ENCODE peak calls at places on chromosomes 16 and 17, in seven cellular contexts. U is stimulated activated CD4-positive, alpha-beta T cell treated with anti-CD3 and anti-CD28 coated beads, Interleukin-15, amount 100 ng/mL, for 24 hours; M is SK-N-MC; N is anterior cingulate cortex; H is ELR; I is activated CD8-positive, alpha-beta T cell treated with anti-CD3 and anti-CD28 coated beads, Interleukin-2, amount 10 ng/mL, durations not matched to agents 7 days and 5 days; K is AG20443. F is an unnamed sample.

GRCh38 chr17:68657166-68657940 is 56.2 kb upstream of the FAM20A start:
- DNase-seq in H (no peak), U (no peak), N (no peak), K (peak), I (no peak), M (no peak), F (no peak)

GRCh38 chr17:79812969-79813825 is 16.3 kb upstream of the CBX8 start:
- DNase-seq in I (no peak), H (no peak), N (no peak), U (no peak), M (no peak), K (no peak), F (no peak)

GRCh38 chr17:21355586-21355985 is 20.6 kb upstream of the KCNJ12 start:
- DNase-seq in K (no peak), I (no peak), U (no peak), H (no peak), N (no peak), M (no peak), F (no peak)

GRCh38 chr16:55257971-55258613 is 65.9 kb upstream of the IRX6 start:
- DNase-seq in U (peak), I (peak), H (peak), N (no peak), M (no peak), K (peak), F (no peak)

GRCh38 chr16:48617711-48618148 is 7.8 kb upstream of the N4BP1 start:
- DNase-seq in H (no peak), U (no peak), K (peak), M (no peak), N (no peak), I (no peak), F (no peak)

GRCh38 chr16:19528666-19529065 is 4.9 kb downstream of the CCP110 start:
- DNase-seq in M (no peak), N (no peak), K (no peak), U (no peak), I (no peak), H (no peak), F (no peak)

GRCh38 chr16:56647641-56648431 is 3.9 kb upstream of the MT1B start:
- DNase-seq in U (no peak), M (no peak), K (no peak), I (no peak), N (no peak), H (no peak), F (no peak)

GRCh38 chr17:1636732-1637285 is 8.2 kb upstream of the SLC43A2 start:
- DNase-seq in M (no peak), K (no peak), I (no peak), N (no peak), H (no peak), U (no peak), F (no peak)

GRCh38 chr17:2595736-2596135 is 2.3 kb downstream of the PAFAH1B1 start:
- DNase-seq in H (peak), U (no peak), I (no peak), M (no peak), N (no peak), K (no peak), F (no peak)

GRCh38 chr16:25126820-25127232 is 15.3 kb downstream of the LCMT1 start:
- DNase-seq in M (peak), I (peak), N (peak), H (peak), K (peak), U (peak), F (no peak)

GRCh38 chr16:81448154-81449131 is 3.8 kb downstream of the CMIP start:
- DNase-seq in I (no peak), N (no peak), U (no peak), K (no peak), H (no peak), M (no peak), F (no peak)

GRCh38 chr17:46167826-46168569 is 25.2 kb downstream of the KANSL1 start:
- DNase-seq in M (no peak), U (no peak), N (no peak), H (peak), K (peak), I (no peak), F (no peak)

GRCh38 chr16:49281843-49282642 is 405 bp upstream of the CBLN1 start:
- DNase-seq in I (peak), M (no peak), U (peak), H (no peak), N (peak), K (peak), F (peak)

GRCh38 chr16:53754938-53755910 is 51.3 kb downstream of the FTO start:
- DNase-seq in U (no peak), H (peak), N (no peak), K (peak), M (no peak), I (no peak), F (no peak)

GRCh38 chr17:75130632-75131277 is 787 bp downstream of the NT5C start:
- DNase-seq in H (peak), I (peak), K (peak), N (peak), M (peak), U (peak), F (peak)

GRCh38 chr17:17919169-17920107 is 52.8 kb downstream of the TOM1L2 start:
- DNase-seq in U (peak), M (peak), N (peak), K (peak), H (peak), I (peak), F (no peak)

GRCh38 chr17:40020146-40020545 is 4.9 kb downstream of the CSF3 start:
- DNase-seq in I (no peak), N (no peak), H (no peak), M (no peak), U (no peak), K (no peak), F (no peak)

GRCh38 chr17:10109146-10109545 is 89.3 kb downstream of the GAS7 start:
- DNase-seq in U (no peak), M (no peak), I (no peak), N (no peak), K (no peak), H (no peak), F (peak)

GRCh38 chr16:89052824-89053724 is 40.6 kb upstream of the ACSF3 start:
- DNase-seq in U (peak), N (peak), K (peak), M (no peak), I (no peak), H (no peak), F (peak)

GRCh38 chr16:70803354-70803753 is 2.4 kb upstream of the VAC14 start:
- DNase-seq in H (no peak), M (no peak), I (no peak), K (no peak), N (no peak), U (no peak), F (no peak)

GRCh38 chr16:23836404-23837291 is 865 bp downstream of the PRKCB start:
- DNase-seq in H (no peak), U (peak), K (no peak), I (peak), N (no peak), M (no peak), F (no peak)

GRCh38 chr17:17890773-17891759 is 54.3 kb upstream of the SREBF1 start:
- DNase-seq in N (no peak), M (no peak), H (peak), U (peak), I (peak), K (peak), F (no peak)

GRCh38 chr16:17365591-17366298 is 105.0 kb downstream of the XYLT1 start:
- DNase-seq in K (peak), I (no peak), M (no peak), H (no peak), U (no peak), N (no peak), F (no peak)

GRCh38 chr17:82957961-82958491 is 118.2 kb upstream of the ZNF750 start:
- DNase-seq in U (no peak), H (no peak), I (no peak), M (no peak), N (no peak), K (no peak), F (no peak)

GRCh38 chr17:65547253-65547670 is 14.2 kb downstream of the AXIN2 start:
- DNase-seq in I (no peak), M (no peak), U (no peak), N (no peak), K (no peak), H (no peak), F (no peak)

GRCh38 chr16:85199069-85199725 is 86.9 kb upstream of the CIBAR2 start:
- DNase-seq in K (no peak), M (no peak), I (no peak), U (no peak), H (no peak), N (no peak), F (no peak)